ENCODE peak calls at places on chromosomes 1 and 21, in ten cellular contexts. W is stimulated activated CD4-positive, alpha-beta T cell treated with anti-CD3 and anti-CD28 coated beads, Interleukin-2, amount 100 ng/mL, for 48 hours; V is stimulated activated naive CD4-positive, alpha-beta T cell; Y is GM12864; S is AG20443; N is Kasumi-1; L is left ventricle myocardium inferior; Z is NAMALWA; D is activated CD4-positive, alpha-beta T cell treated with anti-CD3 and anti-CD28 coated beads for 36 hours; J is H4. E is an unnamed sample.

GRCh38 chr1:21775985-21776562 is 6.9 kb downstream of the USP48 start:
- DNase-seq in W (no peak), V (no peak), Y (no peak), S (no peak), N (no peak), L (no peak), Z (no peak), D (no peak), J (peak), E (no peak)

GRCh38 chr1:17575786-17576584 is 36.5 kb downstream of the ARHGEF10L start:
- DNase-seq in W (no peak), V (no peak), Y (no peak), S (no peak), N (no peak), L (no peak), Z (no peak), D (no peak), J (no peak), E (no peak)

GRCh38 chr1:167955915-167956314 is 19.0 kb upstream of the MPC2 start:
- DNase-seq in W (no peak), V (no peak), Y (no peak), S (no peak), N (no peak), L (no peak), Z (no peak), D (no peak), J (no peak), E (no peak)

GRCh38 chr1:42250164-42250563 is 84.9 kb downstream of the FOXJ3 start:
- DNase-seq in W (no peak), V (no peak), Y (no peak), S (no peak), N (no peak), L (no peak), Z (no peak), D (no peak), J (no peak), E (no peak)

GRCh38 chr1:228277491-228278431 is 69.9 kb downstream of the OBSCN start:
- DNase-seq in W (no peak), V (no peak), Y (no peak), S (peak), N (no peak), L (no peak), Z (no peak), D (no peak), J (no peak), E (no peak)

GRCh38 chr1:24553931-24554330 is 2.0 kb upstream of the NCMAP start:
- DNase-seq in W (no peak), V (no peak), Y (no peak), S (no peak), N (no peak), L (no peak), Z (no peak), D (no peak), J (no peak), E (no peak)

GRCh38 chr1:15249032-15249601 is 2.1 kb downstream of the FHAD1 start:
- DNase-seq in W (peak), V (peak), Y (no peak), S (no peak), N (no peak), L (no peak), Z (no peak), D (peak), J (peak), E (peak)

GRCh38 chr1:164561007-164561406 is 2.0 kb downstream of the PBX1 start:
- DNase-seq in W (no peak), V (no peak), Y (no peak), S (no peak), N (no peak), L (no peak), Z (peak), D (no peak), J (no peak), E (no peak)

GRCh38 chr1:28329395-28330153 is 734 bp downstream of the MED18 start:
- DNase-seq in W (peak), V (no peak), Y (no peak), S (peak), N (peak), L (no peak), Z (peak), D (peak), J (no peak), E (peak)

GRCh38 chr1:205537386-205538018 is 33.0 kb downstream of the CDK18 start:
- DNase-seq in W (no peak), V (no peak), Y (no peak), S (no peak), N (no peak), L (no peak), Z (no peak), D (no peak), J (no peak), E (no peak)

GRCh38 chr21:36909901-36910561 is 56.4 kb downstream of the HLCS start:
- DNase-seq in W (no peak), V (no peak), Y (no peak), S (peak), N (no peak), L (no peak), Z (no peak), D (peak), J (peak), E (no peak)

GRCh38 chr21:33924079-33924765 is 8.6 kb upstream of the ATP5PO start:
- DNase-seq in W (peak), V (peak), Y (peak), S (peak), N (peak), L (peak), Z (peak), D (peak), J (peak), E (peak)

GRCh38 chr21:43909736-43910455 is 44.9 kb downstream of the AGPAT3 start:
- DNase-seq in W (no peak), V (no peak), Y (no peak), S (no peak), N (no peak), L (no peak), Z (no peak), D (no peak), J (no peak), E (no peak)

GRCh38 chr1:228397454-228397786 is 9.2 kb downstream of the TRIM11 start:
- DNase-seq in W (no peak), V (no peak), Y (no peak), S (no peak), N (no peak), L (no peak), Z (no peak), D (no peak), J (no peak), E (no peak)

GRCh38 chr1:232754930-232755329 is 50.3 kb upstream of the MAP10 start:
- DNase-seq in W (no peak), V (no peak), Y (no peak), S (no peak), N (no peak), L (no peak), Z (no peak), D (no peak), J (no peak), E (no peak)